ENCODE peak calls at places on chromosomes 1 and 21, in eight cellular contexts. H is tibial nerve; A is cardiac fibroblast; O is right atrium auricular region; T is fibroblast of lung; U is BJ; M is CD8-positive, alpha-beta memory T cell; K is NB4. Q is an unnamed sample.

GRCh38 chr1:228279011-228279721 is 71.3 kb downstream of the OBSCN start:
- DNase-seq in H (no peak), A (no peak), O (no peak), T (no peak), U (no peak), M (no peak), K (no peak), Q (no peak)

GRCh38 chr1:211625040-211625439 is 46.1 kb upstream of the SLC30A1 start:
- DNase-seq in H (no peak), A (peak), O (no peak), T (peak), U (no peak), M (no peak), K (peak), Q (peak)

GRCh38 chr1:7386226-7387052 is 384.7 kb upstream of the VAMP3 start:
- DNase-seq in H (no peak), A (no peak), O (peak), T (no peak), U (no peak), M (no peak), K (no peak), Q (no peak)

GRCh38 chr1:209106237-209106741 is 477.2 kb upstream of the CAMK1G start:
- DNase-seq in H (no peak), A (peak), O (no peak), T (peak), U (no peak), M (no peak), K (no peak), Q (no peak)

GRCh38 chr1:112727716-112728115 is 12.6 kb upstream of the PPM1J start:
- DNase-seq in H (no peak), A (no peak), O (no peak), T (no peak), U (no peak), M (no peak), K (no peak), Q (no peak)

GRCh38 chr21:31553461-31553860 is 106.0 kb upstream of the SOD1 start:
- DNase-seq in H (no peak), A (no peak), O (no peak), T (no peak), U (no peak), M (no peak), K (no peak), Q (no peak)

GRCh38 chr1:6967431-6968079 is 182.3 kb downstream of the CAMTA1 start:
- DNase-seq in H (no peak), A (no peak), O (no peak), T (no peak), U (no peak), M (no peak), K (peak), Q (no peak)

GRCh38 chr1:159917533-159917932 is 7.8 kb downstream of the TAGLN2 start:
- DNase-seq in H (no peak), A (no peak), O (no peak), T (no peak), U (no peak), M (no peak), K (no peak), Q (no peak)

GRCh38 chr1:26814377-26814776 is 12.1 kb upstream of the ZDHHC18 start:
- DNase-seq in H (no peak), A (no peak), O (no peak), T (no peak), U (no peak), M (no peak), K (no peak), Q (no peak)

GRCh38 chr1:24540906-24541710 is 14.8 kb upstream of the NCMAP start:
- DNase-seq in H (no peak), A (peak), O (no peak), T (peak), U (peak), M (no peak), K (peak), Q (no peak)

GRCh38 chr1:201404016-201404598 is 5.0 kb upstream of the LAD1 start:
- DNase-seq in H (no peak), A (no peak), O (no peak), T (no peak), U (no peak), M (no peak), K (no peak), Q (no peak)

GRCh38 chr1:245962453-245962852 is 544.6 kb downstream of the SMYD3 start:
- DNase-seq in H (no peak), A (no peak), O (no peak), T (no peak), U (no peak), M (no peak), K (no peak), Q (no peak)

GRCh38 chr1:170068923-170069322 is 5.6 kb downstream of the KIFAP3 start:
- DNase-seq in H (no peak), A (no peak), O (no peak), T (no peak), U (no peak), M (no peak), K (no peak), Q (no peak)

GRCh38 chr1:170063109-170063826 is 11.2 kb downstream of the KIFAP3 start:
- DNase-seq in H (no peak), A (no peak), O (no peak), T (peak), U (no peak), M (no peak), K (no peak), Q (no peak)

GRCh38 chr1:170071378-170071777 is 3.1 kb downstream of the KIFAP3 start:
- DNase-seq in H (no peak), A (no peak), O (no peak), T (no peak), U (no peak), M (no peak), K (peak), Q (no peak)

GRCh38 chr1:170067253-170067819 is 7.2 kb downstream of the KIFAP3 start:
- DNase-seq in H (no peak), A (peak), O (no peak), T (no peak), U (no peak), M (no peak), K (no peak), Q (no peak)
- H3K4me3 ChIP-seq in H (no peak), A (no peak), O (no peak), T (no peak), U (no peak), M (no peak), K (no peak), Q (no peak)

GRCh38 chr1:210250665-210250997 is 18.0 kb downstream of the SERTAD4 start:
- DNase-seq in H (no peak), A (peak), O (no peak), T (no peak), U (no peak), M (no peak), K (peak), Q (peak)

GRCh38 chr1:210250998-210251679 is 18.5 kb downstream of the SERTAD4 start:
- DNase-seq in H (no peak), A (peak), O (no peak), T (no peak), U (no peak), M (no peak), K (peak), Q (no peak)

GRCh38 chr1:210251680-210252490 is 19.3 kb downstream of the SERTAD4 start:
- DNase-seq in H (no peak), A (no peak), O (no peak), T (no peak), U (no peak), M (no peak), K (no peak), Q (no peak)

GRCh38 chr1:210254298-210254697 is 21.7 kb downstream of the SERTAD4 start:
- DNase-seq in H (no peak), A (no peak), O (no peak), T (no peak), U (no peak), M (no peak), K (no peak), Q (no peak)

GRCh38 chr1:210252621-210253041 is 20.0 kb downstream of the SERTAD4 start:
- DNase-seq in H (no peak), A (peak), O (no peak), T (no peak), U (no peak), M (no peak), K (no peak), Q (no peak)
- H3K4me3 ChIP-seq in H (no peak), A (no peak), O (peak), T (no peak), U (no peak), M (no peak), K (no peak), Q (no peak)

GRCh38 chr1:155946633-155947219 is 5.3 kb downstream of the RXFP4 start:
- DNase-seq in H (no peak), A (no peak), O (no peak), T (no peak), U (no peak), M (no peak), K (no peak), Q (no peak)
- H3K4me3 ChIP-seq in H (no peak), A (no peak), O (no peak), T (no peak), U (no peak), M (no peak), K (no peak), Q (no peak)

DNA sequence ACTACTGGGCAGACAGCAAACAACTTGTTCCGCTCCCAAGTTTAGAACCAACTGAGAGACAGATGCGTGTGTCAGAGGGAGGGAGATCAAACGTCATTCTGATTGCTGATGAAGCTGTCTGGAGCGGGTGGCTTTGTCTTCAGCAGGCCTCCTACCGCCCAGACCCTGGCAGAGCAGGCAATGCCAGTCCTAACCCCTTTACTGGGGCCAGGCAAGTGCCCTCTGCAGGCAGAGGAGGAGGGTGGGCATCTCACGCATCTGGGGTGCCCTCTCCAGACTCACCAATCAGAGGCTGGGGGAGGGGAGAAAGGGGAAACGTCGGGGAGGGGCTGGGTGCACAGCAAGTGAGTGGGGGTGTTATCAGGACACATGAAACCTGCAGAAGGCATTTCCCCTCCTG is 126.6 kb downstream of the ACTL8 start:
- DNase-seq in H (no peak), A (no peak), O (no peak), T (no peak), U (no peak), M (no peak), K (no peak), Q (no peak)
- H3K4me3 ChIP-seq in H (no peak), A (no peak), O (no peak), T (no peak), U (no peak), M (no peak), K (no peak), Q (no peak)

DNA sequence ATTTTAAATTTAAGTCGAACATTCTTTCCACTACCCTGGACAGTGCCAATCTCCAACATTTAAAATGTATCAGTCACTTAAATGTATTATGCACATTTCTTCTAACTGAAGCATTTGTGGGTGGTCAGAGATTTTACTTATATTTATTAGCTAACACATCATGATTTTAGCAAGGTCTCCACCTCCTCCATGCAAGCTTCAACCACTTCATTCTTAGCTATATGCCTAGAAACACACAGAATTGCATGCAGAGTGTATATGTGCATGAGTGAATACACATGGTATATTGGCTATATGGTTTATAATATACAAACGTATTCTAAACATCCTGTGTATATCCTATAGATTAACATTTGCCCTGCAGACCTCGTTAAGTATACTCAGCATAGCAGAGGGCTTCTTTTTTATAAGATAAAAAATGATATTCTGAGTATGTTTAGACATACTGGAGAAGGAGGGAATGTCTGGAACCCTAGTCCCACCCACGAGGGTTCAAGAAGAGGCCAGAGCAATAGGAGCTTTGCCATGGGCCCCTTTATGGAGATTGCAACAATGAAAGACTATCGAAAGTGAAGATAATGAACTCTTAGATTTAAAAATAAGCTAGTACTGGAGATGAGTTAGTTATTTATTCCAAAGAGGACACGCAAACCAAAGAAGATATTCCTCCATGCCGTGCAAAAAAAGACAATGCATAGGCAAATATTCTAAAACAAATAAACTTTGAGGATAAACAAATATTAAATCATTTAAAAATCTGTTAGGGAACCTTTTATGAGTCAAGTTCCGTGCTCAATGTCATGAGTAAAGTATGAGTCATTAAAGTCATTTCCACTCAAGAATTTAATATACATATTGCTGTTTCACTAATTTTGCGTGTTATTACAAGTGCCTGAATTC is 480.4 kb downstream of the SIPA1L2 start:
- DNase-seq in H (no peak), A (peak), O (no peak), T (peak), U (peak), M (no peak), K (no peak), Q (no peak)
- H3K4me3 ChIP-seq in H (no peak), A (peak), O (no peak), T (peak), U (no peak), M (no peak), K (no peak), Q (no peak)

GRCh38 chr1:11279630-11280029 is 6.6 kb downstream of the UBIAD1 start:
- DNase-seq in H (no peak), A (no peak), O (no peak), T (no peak), U (no peak), M (no peak), K (no peak), Q (no peak)
- H3K4me3 ChIP-seq in H (no peak), A (no peak), O (no peak), T (no peak), U (no peak), M (no peak), K (no peak), Q (no peak)